ENCODE peak calls at places on chromosome X, in eight cellular contexts. B is A172, R is WTC11, P is occipital lobe, L is left cardiac atrium, F is pancreas, Z is HFF-Myc, J is mesendoderm. O is an unnamed sample.

GRCh38 chrX:35680940-35681346 is 117.2 kb upstream of the MAGEB16 start:
- DNase-seq in R (no peak), F (no peak), B (no peak), Z (no peak), P (no peak), J (no peak), L (no peak), O (no peak)

GRCh38 chrX:8430444-8430843 is 34.2 kb upstream of the VCX3B start:
- DNase-seq in F (no peak), P (no peak), B (no peak), J (no peak), R (no peak), L (no peak), Z (no peak), O (no peak)

GRCh38 chrX:34578237-34578636 is 78.8 kb downstream of the TMEM47 start:
- DNase-seq in P (no peak), J (peak; percentile 22), R (no peak), B (no peak), F (no peak), L (no peak), Z (no peak), O (no peak)

GRCh38 chrX:47217121-47217851 is 1.2 kb upstream of the CDK16 start:
- DNase-seq in L (peak; percentile 53), P (no peak), J (peak; percentile 73), F (peak; percentile 95), Z (peak; percentile 32), B (peak; percentile 70), R (no peak), O (no peak)

GRCh38 chrX:39519566-39520301 is 578.0 kb downstream of the BCOR start:
- DNase-seq in L (peak; percentile 44), R (no peak), J (peak; percentile 86), P (no peak), B (no peak), F (no peak), Z (no peak), O (no peak)

GRCh38 chrX:83501540-83501939 is 6.5 kb upstream of the POU3F4 start:
- DNase-seq in R (peak; percentile 26), Z (no peak), B (no peak), P (no peak), L (no peak), F (no peak), J (peak; percentile 48), O (no peak)

GRCh38 chrX:15576019-15576418 is 24.7 kb downstream of the ACE2 start:
- DNase-seq in R (no peak), B (no peak), Z (no peak), P (no peak), J (no peak), F (no peak), L (no peak), O (no peak)

GRCh38 chrX:134406230-134406794 is 53.7 kb upstream of the HPRT1 start:
- DNase-seq in L (no peak), B (no peak), P (no peak), Z (no peak), R (no peak), F (no peak), J (peak; percentile 56), O (no peak)

GRCh38 chrX:70033348-70033747 is 16.4 kb downstream of the AWAT2 start:
- DNase-seq in B (peak; percentile 21), Z (no peak), R (peak; percentile 75), L (no peak), J (peak; percentile 62), F (no peak), P (no peak), O (no peak)

GRCh38 chrX:110081740-110082139 is 78.8 kb downstream of the TMEM164 start:
- DNase-seq in F (no peak), R (no peak), B (no peak), P (peak; percentile 5), L (peak; percentile 60), J (no peak), Z (no peak), O (no peak)

GRCh38 chrX:20063716-20064351 is 52.9 kb downstream of the MAP7D2 start:
- DNase-seq in B (no peak), L (no peak), P (no peak), F (no peak), J (peak; percentile 27), Z (no peak), R (peak; percentile 20), O (no peak)

GRCh38 chrX:3250946-3251345 is 95.5 kb downstream of the MXRA5 start:
- DNase-seq in R (no peak), P (no peak), B (no peak), F (no peak), L (no peak), Z (no peak), J (no peak), O (no peak)

GRCh38 chrX:11953615-11954014 is 184.7 kb upstream of the FRMPD4 start:
- DNase-seq in B (peak; percentile 52), J (peak; percentile 43), L (no peak), F (no peak), R (no peak), Z (peak; percentile 21), P (no peak), O (peak; percentile 83)

GRCh38 chrX:114626323-114626722 is 42.4 kb downstream of the HTR2C start:
- DNase-seq in B (peak; percentile 0), P (no peak), F (no peak), J (no peak), Z (no peak), L (no peak), R (no peak), O (no peak)

GRCh38 chrX:9847071-9847470 is 60.8 kb downstream of the SHROOM2 start:
- DNase-seq in Z (no peak), P (no peak), L (no peak), B (peak; percentile 86), J (no peak), R (no peak), F (peak; percentile 35), O (no peak)

GRCh38 chrX:31021537-31021936 is 50.3 kb downstream of the FTHL17 start:
- DNase-seq in F (no peak), J (no peak), P (no peak), Z (no peak), R (no peak), B (no peak), L (no peak), O (no peak)

GRCh38 chrX:71107762-71108360 is 1.3 kb upstream of the CXorf65 start:
- DNase-seq in R (no peak), L (no peak), B (no peak), J (no peak), Z (no peak), P (no peak), F (no peak), O (no peak)

GRCh38 chrX:124902953-124903352 is 416.7 kb upstream of the TEX13C start:
- DNase-seq in B (no peak), P (no peak), R (no peak), L (no peak), Z (no peak), J (no peak), F (no peak), O (no peak)

GRCh38 chrX:53223068-53223693 is 1.8 kb downstream of the KDM5C start:
- DNase-seq in F (no peak), Z (no peak), P (no peak), L (no peak), B (no peak), J (peak; percentile 27), R (no peak), O (no peak)

GRCh38 chrX:37883196-37883595 is 35.8 kb upstream of the DYNLT3 start:
- DNase-seq in F (no peak), J (peak; percentile 22), L (no peak), B (peak; percentile 16), Z (no peak), R (no peak), P (no peak), O (no peak)

GRCh38 chrX:23662853-23663252 is 4.4 kb upstream of the PRDX4 start:
- DNase-seq in Z (no peak), P (no peak), J (no peak), L (no peak), F (no peak), B (no peak), R (no peak), O (peak; percentile 10)

O was measured in non-pigmented ciliary epithelial cell.